ENCODE peak calls at places on chromosomes 16 and 17, in nine cellular contexts. N is lower leg skin, E is heart left ventricle, H is HCT116, A is stomach, Q is adrenal gland, U is breast epithelium, P is ovary, K is A549. O is an unnamed sample.

GRCh38 chr17:58156839-58157803 is 8.9 kb downstream of the OR4D1 start:
- DNase-seq in K (peak; percentile 50), E (peak; percentile 18), Q (peak; percentile 21), H (no peak), A (no peak), N (no peak), U (no peak), P (no peak), O (no peak)

GRCh38 chr17:80855968-80856862 is 135.4 kb upstream of the CHMP6 start:
- DNase-seq in E (no peak), U (peak; percentile 70), Q (peak; percentile 96), H (peak; percentile 94), A (peak; percentile 50), K (peak; percentile 93), N (no peak), P (no peak), O (peak; percentile 74)

GRCh38 chr16:11689031-11689840 is 21.0 kb downstream of the SNN start:
- DNase-seq in K (no peak), N (peak; percentile 48), U (no peak), Q (no peak), A (no peak), H (no peak), P (no peak), E (no peak), O (no peak)

GRCh38 chr17:55448681-55449080 is 27.0 kb upstream of the MMD start:
- DNase-seq in K (no peak), H (no peak), A (no peak), U (no peak), P (no peak), Q (no peak), E (no peak), N (no peak), O (no peak)

GRCh38 chr16:29024280-29024679 is 39.4 kb downstream of the LAT start:
- DNase-seq in Q (no peak), P (no peak), N (no peak), A (no peak), H (no peak), E (no peak), K (no peak), U (no peak), O (no peak)

GRCh38 chr16:31189412-31189778 is 9.5 kb downstream of the FUS start:
- DNase-seq in U (no peak), N (no peak), K (no peak), H (no peak), P (no peak), Q (no peak), A (no peak), E (no peak), O (no peak)

GRCh38 chr16:19843371-19843770 is 41.3 kb downstream of the GPRC5B start:
- DNase-seq in N (no peak), H (no peak), K (no peak), Q (no peak), A (no peak), E (no peak), U (no peak), P (no peak), O (no peak)

GRCh38 chr17:79232957-79233356 is 158.3 kb downstream of the ENGASE start:
- DNase-seq in H (no peak), K (no peak), U (no peak), A (no peak), P (no peak), Q (no peak), N (no peak), E (no peak), O (no peak)

GRCh38 chr17:74371653-74372147 is 4.4 kb downstream of the GPR142 start:
- DNase-seq in U (no peak), N (no peak), K (no peak), P (no peak), E (no peak), H (no peak), Q (no peak), A (no peak), O (no peak)

GRCh38 chr16:4378202-4378666 is 6.6 kb downstream of the VASN start:
- DNase-seq in A (no peak), E (no peak), N (peak; percentile 96), P (no peak), H (no peak), Q (no peak), U (no peak), K (no peak), O (peak; percentile 92)

GRCh38 chr16:4375717-4376116 is 4.1 kb downstream of the VASN start:
- DNase-seq in Q (no peak), U (no peak), P (no peak), E (no peak), N (no peak), H (no peak), K (no peak), A (no peak), O (no peak)

GRCh38 chr16:4377573-4378146 is 6.0 kb downstream of the VASN start:
- DNase-seq in H (no peak), P (no peak), A (peak; percentile 53), E (no peak), Q (no peak), N (no peak), K (no peak), U (no peak), O (no peak)

GRCh38 chr16:4376820-4377572 is 5.3 kb downstream of the VASN start:
- DNase-seq in H (no peak), K (no peak), Q (no peak), E (no peak), A (no peak), P (peak; percentile 64), U (no peak), N (no peak), O (no peak)

DNA sequence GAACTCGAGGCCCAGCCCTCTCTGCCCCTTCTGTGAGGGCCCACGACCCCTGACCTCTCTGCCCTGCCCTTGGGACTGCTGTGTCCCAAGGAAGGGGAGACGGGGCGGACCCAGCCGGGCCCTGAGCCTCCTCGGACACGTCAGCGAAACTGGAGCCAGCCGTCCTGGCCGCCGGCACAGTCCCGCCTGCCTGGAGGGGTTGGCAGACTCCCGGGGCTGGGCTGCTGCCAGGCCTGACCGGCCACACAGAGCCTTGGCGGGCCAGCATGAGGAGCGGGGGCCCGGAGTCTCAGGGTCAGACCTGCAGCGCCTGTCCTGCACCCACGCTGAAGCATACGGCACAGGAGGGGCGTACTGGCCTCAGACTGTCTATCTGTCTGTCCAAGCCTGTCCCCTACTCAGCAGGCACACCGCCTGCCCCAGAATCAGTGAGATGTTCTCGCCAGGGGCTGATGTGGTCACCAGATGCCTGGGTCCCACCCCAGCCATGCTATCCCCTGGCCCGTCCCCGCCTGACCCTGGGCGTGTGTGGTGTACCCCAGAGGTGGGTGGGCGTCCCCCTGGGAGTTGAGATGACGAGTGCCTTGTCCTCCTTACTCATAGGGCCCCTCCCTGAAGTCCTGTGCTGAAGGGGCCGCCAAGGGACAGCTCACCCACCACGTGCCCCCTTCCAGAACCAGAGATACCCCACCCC is 4.6 kb downstream of the VASN start:
- DNase-seq in K (no peak), U (peak; percentile 47), P (peak; percentile 97), E (peak; percentile 91), H (no peak), Q (peak; percentile 95), A (peak; percentile 96), N (peak; percentile 97), O (peak; percentile 95)
- TF ChIP-seq POLR2A in K (no peak), U (no peak), P (no peak), E (no peak), H (no peak), Q (no peak), A (no peak), N (no peak), O (no peak)

GRCh38 chr16:79183571-79183970 is 417.0 kb downstream of the MAF start:
- DNase-seq in H (no peak), Q (no peak), U (no peak), E (no peak), K (no peak), N (no peak), A (no peak), P (no peak), O (no peak)

GRCh38 chr16:79184464-79184863 is 416.1 kb downstream of the MAF start:
- DNase-seq in K (no peak), P (no peak), E (no peak), A (no peak), N (no peak), H (no peak), U (no peak), Q (no peak), O (no peak)

GRCh38 chr16:79182618-79183017 is 417.9 kb downstream of the MAF start:
- DNase-seq in N (no peak), H (no peak), A (no peak), Q (no peak), E (no peak), U (no peak), K (no peak), P (no peak), O (no peak)

GRCh38 chr16:79185681-79186080 is 414.9 kb downstream of the MAF start:
- DNase-seq in K (no peak), H (no peak), N (no peak), E (no peak), A (no peak), P (no peak), Q (no peak), U (no peak), O (no peak)

DNA sequence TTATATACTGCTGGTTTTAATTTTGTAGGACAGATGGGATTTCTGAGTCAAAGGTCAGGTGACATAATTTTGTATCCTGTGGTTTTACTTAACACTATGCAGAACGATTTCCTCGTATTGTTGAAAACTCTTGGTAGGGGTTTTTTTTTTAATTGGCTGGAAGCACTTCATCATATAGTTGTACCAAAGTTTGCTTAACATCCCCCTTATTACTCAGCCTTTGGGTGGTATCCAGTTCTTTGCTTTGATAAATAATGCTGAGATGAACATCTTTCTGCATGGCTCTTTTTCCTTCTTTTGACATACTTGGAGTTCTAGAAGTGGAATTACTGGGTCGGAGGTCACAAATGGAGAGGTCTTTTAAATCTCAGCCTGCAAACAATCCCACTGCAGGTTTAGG is 419.1 kb downstream of the MAF start:
- DNase-seq in A (no peak), U (no peak), N (no peak), H (no peak), P (no peak), Q (no peak), E (no peak), K (no peak), O (no peak)
- TF ChIP-seq POLR2A in A (no peak), U (no peak), N (no peak), H (no peak), P (no peak), Q (no peak), E (no peak), K (no peak), O (no peak)

GRCh38 chr16:57471852-57472664 is 9.6 kb downstream of the POLR2C start:
- DNase-seq in K (peak; percentile 97), P (peak; percentile 62), H (no peak), U (no peak), E (no peak), N (peak; percentile 49), A (no peak), Q (no peak), O (no peak)
- TF ChIP-seq POLR2A in K (no peak), P (no peak), H (no peak), U (no peak), E (no peak), N (no peak), A (no peak), Q (no peak), O (no peak)

DNA sequence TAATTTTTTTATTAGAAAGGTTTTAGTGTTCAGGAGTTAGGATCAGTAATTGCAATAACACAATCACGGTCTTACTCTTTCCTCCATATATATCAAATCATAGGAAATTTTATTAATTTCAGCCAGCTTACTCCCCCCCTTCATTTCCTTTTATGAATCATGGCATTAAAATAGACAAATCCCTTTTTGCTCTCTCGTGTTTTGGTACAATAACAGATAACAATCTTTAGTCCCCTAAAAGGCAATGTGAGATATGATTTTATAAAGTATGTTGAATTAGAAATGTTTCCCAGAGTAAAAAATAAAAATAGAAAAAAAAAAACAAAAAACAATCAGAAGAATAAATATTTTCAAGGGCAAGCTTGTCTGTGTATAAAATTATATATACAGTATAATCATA is 42.6 kb upstream of the RHOT1 start:
- DNase-seq in Q (no peak), K (no peak), H (no peak), N (no peak), P (no peak), U (no peak), A (no peak), E (no peak), O (no peak)
- TF ChIP-seq POLR2A in Q (no peak), K (no peak), H (no peak), N (no peak), P (no peak), U (no peak), A (no peak), E (no peak), O (no peak)

O was measured in suprapubic skin.